ENCODE peak calls at places on chromosomes 7 and 10, in five cellular contexts. U is upper lobe of left lung, T is transverse colon, X is esophagus muscularis mucosa, I is stomach. E is an unnamed sample.

GRCh38 chr10:48944171-48944570 is 4.5 kb upstream of the LRRC18 start:
- DNase-seq in X (no peak), U (no peak), T (no peak), I (no peak), E (no peak)

GRCh38 chr7:90708841-90709317 is 112.8 kb downstream of the CDK14 start:
- DNase-seq in T (peak; percentile 52), I (peak; percentile 62), X (no peak), U (no peak), E (no peak)

GRCh38 chr7:133253522-133253882 is 624 bp downstream of the EXOC4 start:
- DNase-seq in I (no peak), U (no peak), X (no peak), T (peak; percentile 13), E (peak; percentile 6)

GRCh38 chr10:88735661-88736060 is 24.2 kb upstream of the LIPN start:
- DNase-seq in X (no peak), T (no peak), I (no peak), U (no peak), E (no peak)

GRCh38 chr7:138468244-138469123 is 8.4 kb downstream of the TRIM24 start:
- DNase-seq in T (no peak), U (no peak), I (peak; percentile 48), X (no peak), E (peak; percentile 33)

GRCh38 chr7:36614954-36615353 is 109.3 kb downstream of the AOAH start:
- DNase-seq in U (no peak), X (no peak), T (no peak), I (no peak), E (no peak)

GRCh38 chr10:80444646-80445319 is 9.3 kb upstream of the TSPAN14 start:
- DNase-seq in U (peak; percentile 71), X (no peak), T (peak; percentile 63), I (peak; percentile 63), E (peak; percentile 56)

GRCh38 chr10:27464993-27465392 is 39.1 kb upstream of the RAB18 start:
- DNase-seq in U (no peak), X (no peak), T (no peak), I (no peak), E (no peak)

GRCh38 chr7:40793132-40793531 is 658.3 kb downstream of the SUGCT start:
- DNase-seq in U (no peak), T (no peak), I (no peak), X (no peak), E (no peak)

GRCh38 chr10:88385601-88386203 is 197.4 kb downstream of the RNLS start:
- DNase-seq in T (peak; percentile 92), I (peak; percentile 89), X (no peak), U (peak; percentile 83), E (peak; percentile 17)

GRCh38 chr10:85888004-85888403 is 478.6 kb downstream of the GRID1 start:
- DNase-seq in T (no peak), I (no peak), X (no peak), U (peak; percentile 40), E (no peak)

GRCh38 chr10:110775022-110775379 is 96.7 kb upstream of the PDCD4 start:
- DNase-seq in I (no peak), X (no peak), U (no peak), T (no peak), E (no peak)

GRCh38 chr10:131839351-131839750 is 61.5 kb upstream of the PPP2R2D start:
- DNase-seq in I (no peak), X (no peak), U (peak; percentile 14), T (no peak), E (no peak)

GRCh38 chr7:73746378-73746777 is 7.8 kb upstream of the ABHD11 start:
- DNase-seq in U (no peak), I (peak; percentile 42), T (no peak), X (no peak), E (peak; percentile 87)

GRCh38 chr7:151661556-151661955 is 141.9 kb upstream of the RHEB start:
- DNase-seq in X (no peak), U (no peak), T (no peak), I (no peak), E (no peak)

GRCh38 chr7:50560865-50561351 is 4.3 kb downstream of the DDC start:
- DNase-seq in I (no peak), T (no peak), X (no peak), U (no peak), E (no peak)

GRCh38 chr10:47378606-47379444 is 5.3 kb downstream of the ZNF488 start:
- DNase-seq in T (no peak), I (no peak), U (no peak), X (no peak), E (no peak)

GRCh38 chr10:82544377-82544776 is 669.4 kb downstream of the NRG3 start:
- DNase-seq in U (no peak), X (no peak), I (no peak), T (no peak), E (no peak)

GRCh38 chr7:100825215-100825671 is 2.1 kb downstream of the EPHB4 start:
- DNase-seq in U (peak; percentile 42), I (no peak), T (no peak), X (no peak), E (peak; percentile 53)

GRCh38 chr7:102425639-102426267 is 7.6 kb upstream of the ORAI2 start:
- DNase-seq in I (peak; percentile 63), T (peak; percentile 83), X (no peak), U (peak; percentile 82), E (no peak)

GRCh38 chr10:132061030-132061429 is 4.7 kb upstream of the JAKMIP3 start:
- DNase-seq in X (no peak), T (no peak), U (no peak), I (peak; percentile 4), E (no peak)

GRCh38 chr7:134777470-134777869 is 2.0 kb upstream of the CALD1 start:
- DNase-seq in I (no peak), U (no peak), T (no peak), X (peak; percentile 42), E (no peak)

GRCh38 chr7:134777908-134778580 is 1.4 kb upstream of the CALD1 start:
- DNase-seq in T (no peak), I (no peak), U (no peak), X (peak; percentile 78), E (no peak)

GRCh38 chr7:134780166-134780853 is 876 bp downstream of the CALD1 start:
- DNase-seq in X (peak; percentile 45), T (no peak), U (no peak), I (no peak), E (no peak)

GRCh38 chr7:134779741-134780065 is 269 bp downstream of the CALD1 start:
- DNase-seq in U (no peak), I (no peak), X (no peak), T (no peak), E (no peak)

DNA sequence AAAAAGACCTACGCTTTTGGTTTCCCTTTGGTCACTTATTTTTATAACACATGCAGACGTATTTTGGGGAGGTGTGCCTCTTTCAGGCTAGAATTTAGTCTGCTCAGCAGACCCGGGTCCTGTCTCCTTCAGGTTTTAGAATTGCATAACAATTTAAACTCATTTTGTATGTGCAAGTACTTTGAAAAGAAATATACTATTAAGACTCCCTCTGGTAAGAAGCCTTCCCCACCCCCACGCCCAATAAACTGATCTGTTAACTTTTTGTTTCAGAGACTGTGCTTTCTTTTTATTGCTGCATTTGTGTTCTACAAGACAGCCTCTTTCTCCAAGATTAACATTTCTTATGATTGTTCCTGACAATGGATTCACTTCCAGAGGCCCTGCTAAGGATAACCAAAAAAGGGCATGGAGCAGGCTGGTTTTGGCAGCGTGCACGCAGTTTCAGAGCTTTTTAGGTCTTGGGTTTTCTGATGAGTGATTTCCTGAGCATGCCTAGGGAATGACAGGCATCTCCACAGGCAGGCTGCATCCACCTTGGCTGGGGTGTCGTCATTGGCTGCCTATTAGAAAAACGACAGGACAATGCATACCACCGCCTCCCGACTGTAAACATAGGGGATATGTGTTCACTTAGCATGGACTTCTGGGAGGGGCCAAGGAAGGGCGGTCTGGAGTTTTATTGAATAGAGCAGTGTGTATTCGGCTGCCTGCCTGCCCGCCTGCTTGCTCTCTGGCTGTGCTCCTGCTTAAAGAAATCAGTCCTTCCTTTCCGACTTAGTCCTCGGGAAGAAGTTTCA is at the start of gene CALD1:
- DNase-seq in U (peak; percentile 41), I (peak; percentile 57), T (peak; percentile 67), X (peak; percentile 96), E (peak; percentile 91)
- TF ChIP-seq POLR2AphosphoS5 in U (peak; percentile 49), I (peak; percentile 79), T (peak; percentile 94), X (peak; percentile 95), E (peak; percentile 89)

GRCh38 chr7:128206747-128207500 is 34.2 kb upstream of the LEP start:
- DNase-seq in T (no peak), X (no peak), U (no peak), I (no peak), E (no peak)

GRCh38 chr7:128210036-128210347 is 31.1 kb upstream of the LEP start:
- DNase-seq in T (no peak), X (no peak), U (no peak), I (no peak), E (no peak)

GRCh38 chr7:128209229-128210035 is 31.6 kb upstream of the LEP start:
- DNase-seq in I (peak; percentile 72), T (peak; percentile 62), X (no peak), U (peak; percentile 79), E (peak; percentile 47)

GRCh38 chr7:128206017-128206746 is 34.9 kb upstream of the LEP start:
- DNase-seq in U (no peak), X (no peak), T (no peak), I (no peak), E (no peak)

GRCh38 chr7:128207609-128208008 is 33.5 kb upstream of the LEP start:
- DNase-seq in X (no peak), U (no peak), I (no peak), T (no peak), E (no peak)
- H3K27ac ChIP-seq in X (no peak overlapping the region), U (no peak overlapping the region), I (no peak overlapping the region), T (no peak overlapping the region), E (no peak overlapping the region)

DNA sequence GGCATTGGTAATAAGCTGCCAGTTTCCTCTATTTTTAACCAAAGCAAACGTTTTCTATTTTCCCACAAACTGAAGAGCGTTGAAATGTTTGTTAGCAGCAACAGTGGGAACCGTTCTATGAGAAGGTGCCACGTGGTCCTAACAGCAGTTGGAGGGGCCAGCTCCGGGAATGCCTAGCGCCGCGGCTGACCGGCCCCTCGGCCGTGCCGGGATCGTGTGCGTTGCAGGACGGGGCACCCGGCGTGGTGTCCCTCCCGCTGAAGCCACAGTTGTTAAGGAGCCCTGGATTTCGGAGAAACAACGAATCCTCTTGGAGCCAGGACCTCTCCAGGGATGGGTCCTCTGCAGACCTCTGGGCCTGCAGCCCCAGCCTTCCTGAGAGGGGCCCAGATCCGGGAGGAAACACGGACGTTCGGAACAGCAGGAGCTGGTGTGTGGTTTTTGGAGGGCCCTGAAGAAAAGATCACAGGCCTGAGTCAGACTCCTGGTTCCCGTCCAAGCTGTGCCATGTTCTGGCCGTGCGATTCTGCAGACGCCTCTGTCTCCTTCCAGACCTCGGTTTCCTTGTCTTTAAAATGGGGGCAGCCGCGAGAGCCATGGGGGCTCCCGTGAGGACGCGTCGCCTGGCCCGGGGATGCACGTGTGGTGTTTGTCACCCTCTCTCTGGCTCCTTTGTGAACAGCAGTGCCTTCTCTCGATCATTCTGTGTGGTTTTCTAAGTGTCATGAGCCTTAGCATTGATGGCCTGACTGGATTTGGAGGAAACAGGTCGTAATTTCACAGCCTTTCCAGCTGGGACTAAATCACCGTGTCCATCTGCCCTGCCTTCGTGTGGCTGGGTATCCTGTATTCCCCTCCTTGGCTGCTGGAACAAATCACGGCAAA is 40.4 kb downstream of the FAM20C start:
- DNase-seq in I (no peak), T (no peak), U (no peak), X (no peak), E (no peak)
- H3K9me3 ChIP-seq in I (no peaks in the 10 kb centered on the region), T (no peaks in the 10 kb centered on the region), U (no peaks in the 10 kb centered on the region), X (no peaks in the 10 kb centered on the region), E (no peaks in the 10 kb centered on the region)

DNA sequence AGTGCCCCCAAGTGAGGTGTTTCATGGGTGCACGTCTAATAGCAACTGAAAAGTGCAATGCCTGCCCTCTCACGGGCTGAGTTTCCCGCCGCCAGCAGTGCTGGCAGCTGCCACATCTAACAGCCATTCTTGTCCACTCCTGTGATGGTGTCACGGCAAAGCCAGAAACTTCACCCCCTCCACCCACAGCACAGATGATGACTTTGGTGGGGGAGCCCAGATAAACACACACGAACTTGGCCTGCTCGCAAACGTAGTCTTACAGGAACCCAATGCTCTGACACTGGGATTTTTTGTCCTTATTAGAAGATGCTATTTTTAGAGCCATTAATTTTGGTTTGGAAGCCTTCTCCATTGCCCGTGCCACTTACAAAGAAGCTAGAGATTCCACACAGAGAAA is 26.7 kb downstream of the CPXM2 start:
- DNase-seq in X (no peak), I (no peak), T (peak; percentile 23), U (no peak), E (no peak)
- TF ChIP-seq POLR2AphosphoS5 in X (peak; percentile 83), I (peak; percentile 91), T (peak; percentile 65), U (no peak), E (no peak)